ENCODE peak calls at places on chromosomes 4 and X, in seven cellular contexts. R is iPS DF 6.9; U is effector memory CD4-positive, alpha-beta T cell; L is Peyer's patch; C is hepatocyte; E is dorsolateral prefrontal cortex; W is GM12865. D is an unnamed sample.

GRCh38 chr4:102027961-102028360 is 237.4 kb downstream of the BANK1 start:
- DNase-seq in L (no peak), E (no peak), U (no peak), C (no peak), W (no peak), R (no peak), D (no peak)

GRCh38 chrX:9859711-9860555 is 73.7 kb downstream of the SHROOM2 start:
- DNase-seq in U (no peak), E (no peak), W (no peak), L (no peak), R (no peak), C (no peak), D (no peak)

GRCh38 chrX:9905721-9906120 is 61.4 kb upstream of the CLDN34 start:
- DNase-seq in W (no peak), R (no peak), E (no peak), C (no peak), L (no peak), U (no peak), D (no peak)

GRCh38 chr4:7160951-7161440 is 31.3 kb upstream of the SORCS2 start:
- DNase-seq in E (no peak), C (no peak), W (no peak), R (no peak), U (no peak), L (no peak), D (no peak)

GRCh38 chr4:145307763-145308430 is 127.5 kb upstream of the OTUD4 start:
- DNase-seq in C (no peak), U (no peak), R (no peak), L (no peak), W (no peak), E (no peak), D (no peak)

GRCh38 chrX:16465081-16465876 is 184.7 kb upstream of the S100G start:
- DNase-seq in C (no peak), E (no peak), U (no peak), L (no peak), W (no peak), R (no peak), D (no peak)

GRCh38 chr4:7769936-7770674 is 169.6 kb downstream of the AFAP1 start:
- DNase-seq in U (no peak), E (no peak), R (peak), C (peak), W (peak), L (no peak), D (no peak)

GRCh38 chrX:50691820-50692219 is 122.2 kb downstream of the SHROOM4 start:
- DNase-seq in C (peak), R (peak), E (no peak), L (no peak), U (peak), W (peak), D (no peak)

GRCh38 chrX:68721546-68721945 is 74.1 kb downstream of the STARD8 start:
- DNase-seq in U (no peak), E (no peak), R (no peak), W (no peak), C (no peak), L (no peak), D (no peak)

GRCh38 chrX:15301924-15302323 is 13.5 kb downstream of the ASB11 start:
- DNase-seq in W (peak), E (peak), U (no peak), C (peak), R (no peak), L (no peak), D (peak)

GRCh38 chrX:151796576-151796975 is 62.0 kb downstream of the CNGA2 start:
- DNase-seq in E (no peak), C (no peak), W (no peak), U (no peak), R (no peak), L (no peak), D (no peak)

GRCh38 chrX:104306180-104306579 is 51.4 kb upstream of the ESX1 start:
- DNase-seq in W (no peak), C (no peak), E (no peak), U (no peak), L (no peak), R (no peak), D (no peak)

GRCh38 chrX:104307341-104307740 is 52.6 kb upstream of the ESX1 start:
- DNase-seq in R (no peak), C (no peak), W (no peak), U (no peak), L (no peak), E (no peak), D (no peak)

GRCh38 chrX:104309169-104309568 is 54.4 kb upstream of the ESX1 start:
- DNase-seq in E (no peak), L (no peak), R (no peak), C (no peak), W (no peak), U (no peak), D (no peak)

GRCh38 chrX:104310657-104311056 is 55.9 kb upstream of the ESX1 start:
- DNase-seq in C (no peak), E (no peak), U (no peak), W (no peak), L (no peak), R (no peak), D (no peak)

DNA sequence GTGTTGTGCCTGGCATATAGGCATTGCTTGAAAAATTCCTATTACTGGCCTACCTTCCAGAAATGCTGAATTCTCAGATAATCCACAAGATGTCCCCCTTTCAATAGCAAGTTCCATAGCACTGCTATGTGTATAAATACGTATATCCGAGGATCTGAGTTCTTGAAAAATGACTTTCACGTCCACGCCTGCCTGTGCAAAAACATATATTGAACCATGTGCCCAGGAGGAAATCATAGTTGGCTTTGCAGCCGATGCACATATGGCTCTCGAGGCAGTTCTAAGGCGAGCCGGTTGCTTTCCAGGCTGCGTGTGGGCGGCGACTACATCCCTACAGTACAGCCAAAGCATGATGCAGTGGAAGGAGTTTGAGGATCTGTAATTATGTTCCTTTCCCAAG is 55.4 kb upstream of the ESX1 start:
- DNase-seq in L (no peak), R (no peak), U (no peak), W (no peak), C (no peak), E (peak), D (no peak)
- H3K4me3 ChIP-seq in L (no peak), R (no peak), U (no peak), W (no peak), C (no peak), E (peak), D (no peak)

GRCh38 chr4:109645874-109646591 is 57.2 kb downstream of the CASP6 start:
- DNase-seq in U (no peak), R (no peak), L (no peak), W (no peak), E (no peak), C (no peak), D (no peak)
- H3K4me3 ChIP-seq in U (peak), R (no peak), L (no peak), W (no peak), E (no peak), C (no peak), D (no peak)

GRCh38 chr4:174193438-174194015 is 89.9 kb downstream of the FBXO8 start:
- DNase-seq in U (no peak), E (no peak), C (peak), R (no peak), L (no peak), W (no peak), D (no peak)
- H3K4me3 ChIP-seq in U (no peak), E (no peak), C (no peak), R (no peak), L (no peak), W (no peak), D (no peak)

DNA sequence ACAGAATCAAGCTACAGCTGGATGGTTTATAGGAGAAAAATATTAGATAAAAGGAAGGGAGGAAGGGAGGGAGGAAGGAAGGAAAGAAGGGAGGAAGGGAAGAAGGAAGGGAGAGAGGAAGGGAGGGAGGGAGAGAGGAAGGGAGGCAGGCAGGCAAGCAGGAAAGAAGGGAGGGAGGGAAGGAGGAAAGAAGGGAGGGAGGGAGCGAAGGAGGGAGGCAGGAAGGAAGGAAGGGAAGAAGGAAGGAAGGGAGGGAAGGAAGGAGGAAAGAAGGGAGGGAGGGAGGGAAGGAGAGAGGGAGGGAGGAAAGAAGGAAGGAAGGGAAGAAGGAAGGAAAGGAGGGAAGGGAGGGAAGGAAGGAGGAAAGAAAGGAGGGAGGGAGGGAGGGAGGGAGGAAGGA is 77.9 kb upstream of the C1QTNF7 start:
- DNase-seq in U (no peak), C (no peak), R (no peak), E (no peak), L (no peak), W (no peak), D (no peak)
- H3K4me3 ChIP-seq in U (no peak), C (no peak), R (no peak), E (no peak), L (no peak), W (no peak), D (no peak)

GRCh38 chr4:55136634-55137033 is 11.2 kb upstream of the KDR start:
- DNase-seq in L (no peak), R (no peak), E (no peak), C (no peak), W (no peak), U (no peak), D (no peak)
- H3K4me3 ChIP-seq in L (no peak), R (no peak), E (no peak), C (no peak), W (no peak), U (no peak), D (no peak)

GRCh38 chr4:182449960-182450359 is 206.8 kb downstream of the TENM3 start:
- DNase-seq in E (no peak), W (no peak), C (no peak), L (no peak), R (no peak), U (no peak), D (no peak)
- H3K4me3 ChIP-seq in E (peak), W (no peak), C (peak), L (peak), R (peak), U (no peak), D (peak)